ENCODE peak calls at places on chromosomes 5 and 9, in seven cellular contexts. S is cardiac fibroblast, P is naive B cell, R is HCEC 1CT, A is fibroblast of the aortic adventitia, J is amniotic stem cell, F is fibroblast of lung. E is an unnamed sample.

GRCh38 chr9:125690679-125691078 is 16.3 kb downstream of the MAPKAP1 start:
- DNase-seq in P (no peak), A (no peak), J (no peak), R (no peak), F (no peak), S (no peak), E (no peak)

GRCh38 chr5:11182441-11183080 is 421.5 kb upstream of the DAP start:
- DNase-seq in P (no peak), S (peak), A (peak), R (peak), J (peak), F (peak), E (peak)

GRCh38 chr9:83698976-83699585 is 8.7 kb downstream of the UBQLN1 start:
- DNase-seq in F (no peak), P (no peak), S (no peak), R (no peak), A (no peak), J (no peak), E (no peak)

GRCh38 chr9:105425817-105426433 is 21.9 kb upstream of the FSD1L start:
- DNase-seq in J (no peak), F (peak), R (peak), A (peak), P (no peak), S (peak), E (peak)

GRCh38 chr5:15010936-15011335 is 139.4 kb upstream of the ANKH start:
- DNase-seq in S (peak), P (no peak), R (no peak), F (peak), A (peak), J (no peak), E (no peak)

GRCh38 chr9:21692390-21692789 is 110.0 kb upstream of the MTAP start:
- DNase-seq in P (no peak), A (no peak), F (no peak), J (no peak), R (no peak), S (no peak), E (no peak)

GRCh38 chr9:129081388-129081889 is 528 bp downstream of the DOLPP1 start:
- DNase-seq in P (no peak), S (no peak), R (peak), A (no peak), J (no peak), F (no peak), E (no peak)

GRCh38 chr5:125103459-125103858 is 357.0 kb upstream of the ZNF608 start:
- DNase-seq in J (no peak), P (no peak), A (no peak), S (no peak), R (no peak), F (no peak), E (no peak)

GRCh38 chr9:115944166-115944948 is 209.2 kb upstream of the PAPPA start:
- DNase-seq in P (no peak), F (peak), R (peak), A (peak), J (peak), S (peak), E (no peak)

GRCh38 chr5:114362197-114362976 is 517 bp downstream of the KCNN2 start:
- DNase-seq in A (no peak), R (no peak), P (no peak), S (peak), F (peak), J (no peak), E (no peak)

GRCh38 chr9:38144421-38144820 is 75.4 kb upstream of the SHB start:
- DNase-seq in J (no peak), S (peak), A (peak), P (no peak), R (peak), F (no peak), E (no peak)

GRCh38 chr9:109557481-109557880 is 59.4 kb upstream of the PTPN3 start:
- DNase-seq in S (no peak), F (no peak), P (no peak), A (no peak), R (no peak), J (no peak), E (no peak)

GRCh38 chr5:17061973-17062470 is 125.9 kb upstream of the MYO10 start:
- DNase-seq in A (no peak), J (no peak), R (no peak), S (no peak), F (no peak), P (no peak), E (no peak)